ENCODE peak calls at places on chromosomes 5 and 9, in nine cellular contexts. F is H9, H is Panc1, D is MM.1S, C is fibroblast of the aortic adventitia, J is GM23338, P is cardiac muscle cell, L is endothelial cell, E is GM12878. I is an unnamed sample.
A peak's percentile ranks its signal among the peaks of the same experiment; 100 is the strongest.

GRCh38 chr5:141567513-141568117 is 51.2 kb downstream of the DIAPH1 start:
- DNase-seq in F (no peak), H (no peak), D (peak; percentile 21), C (peak; percentile 40), J (peak; percentile 65), P (peak; percentile 29), L (no peak), E (no peak), I (peak; percentile 6)

GRCh38 chr5:130528474-130528873 is 624.2 kb downstream of the CHSY3 start:
- DNase-seq in F (no peak), H (no peak), D (no peak), C (peak; percentile 33), J (no peak), P (no peak), L (no peak), E (no peak), I (no peak)

GRCh38 chr5:173094012-173094661 is 38.0 kb downstream of the CREBRF start:
- DNase-seq in F (no peak), H (no peak), D (no peak), C (peak; percentile 98), J (no peak), P (no peak), L (no peak), E (no peak), I (no peak)

GRCh38 chr9:132175431-132175830 is 13.6 kb downstream of the NTNG2 start:
- DNase-seq in F (no peak), H (no peak), D (no peak), C (no peak), J (no peak), P (no peak), L (no peak), E (no peak), I (no peak)

GRCh38 chr9:69178583-69179011 is 4.5 kb downstream of the TJP2 start:
- DNase-seq in F (no peak), H (no peak), D (no peak), C (no peak), J (no peak), P (no peak), L (no peak), E (no peak), I (no peak)

GRCh38 chr5:16574789-16575785 is 41.7 kb downstream of the RETREG1 start:
- DNase-seq in F (peak; percentile 60), H (peak; percentile 98), D (no peak), C (peak; percentile 78), J (peak; percentile 49), P (no peak), L (no peak), E (no peak), I (no peak)

GRCh38 chr5:10307206-10308148 is at the start of gene CMBL:
- DNase-seq in F (peak; percentile 80), H (no peak), D (peak; percentile 55), C (peak; percentile 68), J (peak; percentile 88), P (peak; percentile 37), L (peak; percentile 45), E (no peak), I (peak; percentile 67)

GRCh38 chr9:97857603-97858392 is 4.8 kb downstream of the FOXE1 start:
- DNase-seq in F (no peak), H (no peak), D (no peak), C (no peak), J (peak; percentile 64), P (no peak), L (no peak), E (no peak), I (peak; percentile 23)

GRCh38 chr5:96331681-96332361 is 101.2 kb downstream of the PCSK1 start:
- DNase-seq in F (no peak), H (no peak), D (no peak), C (no peak), J (no peak), P (no peak), L (no peak), E (no peak), I (no peak)

GRCh38 chr5:135993894-135994514 is 34.8 kb upstream of the TGFBI start:
- DNase-seq in F (no peak), H (no peak), D (no peak), C (peak; percentile 86), J (no peak), P (no peak), L (no peak), E (no peak), I (no peak)

GRCh38 chr9:7811679-7812078 is 12.1 kb upstream of the DMAC1 start:
- DNase-seq in F (no peak), H (no peak), D (no peak), C (no peak), J (no peak), P (no peak), L (no peak), E (no peak), I (no peak)

GRCh38 chr5:14790931-14791330 is 80.6 kb downstream of the ANKH start:
- DNase-seq in F (no peak), H (no peak), D (no peak), C (no peak), J (no peak), P (no peak), L (no peak), E (no peak), I (no peak)

GRCh38 chr5:52043137-52043536 is 659.9 kb downstream of the ISL1 start:
- DNase-seq in F (no peak), H (no peak), D (no peak), C (no peak), J (no peak), P (no peak), L (no peak), E (no peak), I (no peak)

GRCh38 chr9:83266618-83267543 is 203.9 kb upstream of the RASEF start:
- DNase-seq in F (no peak), H (no peak), D (no peak), C (peak; percentile 65), J (no peak), P (peak; percentile 88), L (peak; percentile 25), E (no peak), I (no peak)

GRCh38 chr5:162858770-162859169 is 578.6 kb upstream of the CCNG1 start:
- DNase-seq in F (no peak), H (no peak), D (no peak), C (no peak), J (no peak), P (no peak), L (no peak), E (no peak), I (no peak)

GRCh38 chr9:93893899-93894690 is 61.1 kb downstream of the BARX1 start:
- DNase-seq in F (peak; percentile 16), H (no peak), D (no peak), C (no peak), J (no peak), P (no peak), L (no peak), E (no peak), I (peak; percentile 2)

GRCh38 chr5:135605221-135605620 is 26.4 kb upstream of the CXCL14 start:
- DNase-seq in F (no peak), H (no peak), D (no peak), C (no peak), J (no peak), P (no peak), L (no peak), E (no peak), I (no peak)

GRCh38 chr9:99801775-99802174 is 19.9 kb upstream of the NR4A3 start:
- DNase-seq in F (no peak), H (no peak), D (no peak), C (no peak), J (no peak), P (no peak), L (no peak), E (no peak), I (no peak)

GRCh38 chr5:33079548-33079947 is 361.2 kb upstream of the TARS1 start:
- DNase-seq in F (no peak), H (no peak), D (no peak), C (peak; percentile 85), J (no peak), P (no peak), L (no peak), E (no peak), I (no peak)

GRCh38 chr5:7018144-7018543 is 304.9 kb downstream of the TENT4A start:
- DNase-seq in F (no peak), H (no peak), D (no peak), C (no peak), J (no peak), P (no peak), L (no peak), E (no peak), I (no peak)
- TF ChIP-seq CTCF in F (no peak), H (no peak), D (no peak), C (no peak), J (no peak), P (no peak), L (no peak), E (no peak), I (no peak)

DNA sequence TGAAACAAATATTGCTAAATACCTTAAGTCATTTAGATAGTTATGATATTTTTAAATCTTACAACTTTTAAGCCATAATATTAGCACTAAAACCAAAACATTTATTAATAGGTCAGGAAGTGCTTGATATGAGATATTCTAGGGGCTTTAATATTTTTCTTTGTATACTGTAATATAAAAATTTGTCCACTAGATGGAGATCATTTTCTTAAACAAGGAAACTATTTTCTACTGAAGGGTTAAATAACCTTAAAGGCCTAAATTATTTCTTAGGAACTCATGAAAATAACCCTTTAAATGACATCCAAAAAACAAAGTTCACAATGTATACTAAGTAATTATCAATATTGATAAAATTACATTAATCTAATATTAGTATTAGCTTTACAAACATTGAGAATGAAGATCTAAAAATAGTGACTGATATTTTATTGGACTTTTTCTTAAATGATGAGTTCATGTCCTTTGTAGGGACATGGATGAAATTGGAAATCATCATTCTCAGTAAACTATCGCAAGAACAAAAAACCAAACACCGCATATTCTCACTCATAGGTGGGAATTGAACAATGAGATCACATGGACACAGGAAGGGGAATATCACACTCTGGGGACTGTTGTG is 635.7 kb downstream of the RAB3C start:
- DNase-seq in F (no peak), H (no peak), D (peak; percentile 14), C (peak; percentile 15), J (peak; percentile 19), P (no peak), L (no peak), E (no peak), I (no peak)
- TF ChIP-seq CTCF in F (peak; percentile 57), H (no peak), D (peak; percentile 35), C (peak; percentile 32), J (no peak), P (peak; percentile 33), L (peak; percentile 74), E (no peak), I (peak; percentile 53)

DNA sequence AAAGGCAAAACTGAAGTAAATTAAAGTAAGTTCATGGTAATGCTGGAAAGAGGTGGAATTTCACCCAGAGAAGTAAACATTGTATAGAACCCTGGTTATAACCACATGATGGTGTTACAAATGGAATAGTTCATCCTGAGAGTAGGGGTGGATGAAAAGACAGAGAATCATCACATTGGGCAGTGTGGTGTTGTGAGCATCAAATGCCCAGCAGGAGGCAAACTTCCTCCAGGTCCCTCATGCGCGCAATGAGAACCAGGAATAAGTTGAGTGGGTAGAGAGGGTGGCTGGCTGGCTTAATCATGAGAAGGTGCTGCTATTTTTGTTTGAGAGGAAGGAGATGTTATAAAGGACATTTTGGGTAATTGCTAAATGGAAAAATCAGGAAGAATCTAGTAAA is 163.3 kb upstream of the HMHB1 start:
- DNase-seq in F (no peak), H (no peak), D (no peak), C (no peak), J (peak; percentile 46), P (no peak), L (peak; percentile 5), E (no peak), I (no peak)
- TF ChIP-seq CTCF in F (peak; percentile 47), H (peak; percentile 19), D (peak; percentile 13), C (no peak), J (peak; percentile 63), P (no peak), L (peak; percentile 35), E (peak; percentile 16), I (no peak)

GRCh38 chr9:133335924-133336811 is at the start of gene SURF6:
- DNase-seq in F (peak; percentile 93), H (no peak), D (peak; percentile 95), C (peak; percentile 79), J (peak; percentile 98), P (peak; percentile 95), L (peak; percentile 89), E (peak; percentile 69), I (peak; percentile 91)
- TF ChIP-seq CTCF in F (no peak), H (no peak), D (no peak), C (no peak), J (no peak), P (no peak), L (no peak), E (no peak), I (no peak)

I was measured in nephron progenitor cell.